ENCODE peak calls at places on chromosome 2, in eight cellular contexts. One of them, this sample, is unnamed. For H3K4me1 and H3K9me3, the result is how much of the 10 kb centered on the place peaks cover.

GRCh38 chr2:150135223-150135883 is 352.1 kb downstream of the RND3 start:
- DNase-seq in cardiac muscle cell: no peak
- DNase-seq in H9: no peak
- DNase-seq in left ventricle myocardium inferior: no peak
- DNase-seq in ovary: no peak
- DNase-seq in adipocyte: no peak
- DNase-seq in MM.1S: no peak
- DNase-seq in right atrium auricular region: no peak
- DNase-seq in this sample: no peak

GRCh38 chr2:15965564-15966019 is 25.2 kb downstream of the MYCN start:
- DNase-seq in cardiac muscle cell: no peak
- DNase-seq in adipocyte: no peak
- DNase-seq in H9: no peak
- DNase-seq in MM.1S: no peak
- DNase-seq in left ventricle myocardium inferior: no peak
- DNase-seq in ovary: no peak
- DNase-seq in right atrium auricular region: no peak
- DNase-seq in this sample: peak

GRCh38 chr2:74958277-74959105 is at the start of gene POLE4:
- DNase-seq in MM.1S: peak
- DNase-seq in left ventricle myocardium inferior: peak
- DNase-seq in H9: peak
- DNase-seq in ovary: peak
- DNase-seq in cardiac muscle cell: peak
- DNase-seq in adipocyte: peak
- DNase-seq in right atrium auricular region: peak
- DNase-seq in this sample: peak

GRCh38 chr2:52117299-52117698 is 1085.4 kb upstream of the NRXN1 start:
- DNase-seq in adipocyte: peak
- DNase-seq in right atrium auricular region: no peak
- DNase-seq in left ventricle myocardium inferior: no peak
- DNase-seq in ovary: no peak
- DNase-seq in cardiac muscle cell: peak
- DNase-seq in MM.1S: no peak
- DNase-seq in H9: no peak
- DNase-seq in this sample: no peak

GRCh38 chr2:240168041-240168440 is 27.6 kb upstream of the OTOS start:
- DNase-seq in left ventricle myocardium inferior: no peak
- DNase-seq in MM.1S: no peak
- DNase-seq in cardiac muscle cell: no peak
- DNase-seq in H9: no peak
- DNase-seq in right atrium auricular region: no peak
- DNase-seq in ovary: no peak
- DNase-seq in adipocyte: no peak
- DNase-seq in this sample: no peak

GRCh38 chr2:240199133-240199870 is 58.8 kb upstream of the OTOS start:
- DNase-seq in MM.1S: no peak
- DNase-seq in ovary: peak
- DNase-seq in left ventricle myocardium inferior: no peak
- DNase-seq in H9: peak
- DNase-seq in cardiac muscle cell: no peak
- DNase-seq in adipocyte: no peak
- DNase-seq in right atrium auricular region: no peak
- DNase-seq in this sample: no peak

GRCh38 chr2:68767031-68767961 is 32.7 kb downstream of the ARHGAP25 start:
- DNase-seq in MM.1S: peak
- DNase-seq in right atrium auricular region: no peak
- DNase-seq in ovary: no peak
- DNase-seq in cardiac muscle cell: no peak
- DNase-seq in adipocyte: no peak
- DNase-seq in H9: no peak
- DNase-seq in left ventricle myocardium inferior: no peak
- DNase-seq in this sample: peak

GRCh38 chr2:153179808-153180207 is 298.8 kb downstream of the RPRM start:
- DNase-seq in adipocyte: no peak
- DNase-seq in right atrium auricular region: no peak
- DNase-seq in cardiac muscle cell: no peak
- DNase-seq in ovary: no peak
- DNase-seq in H9: no peak
- DNase-seq in left ventricle myocardium inferior: no peak
- DNase-seq in MM.1S: no peak
- DNase-seq in this sample: no peak

GRCh38 chr2:58834404-58834803 is 593.3 kb upstream of the FANCL start:
- DNase-seq in H9: peak
- DNase-seq in left ventricle myocardium inferior: no peak
- DNase-seq in right atrium auricular region: no peak
- DNase-seq in adipocyte: peak
- DNase-seq in cardiac muscle cell: peak
- DNase-seq in MM.1S: peak
- DNase-seq in ovary: no peak
- DNase-seq in this sample: no peak

GRCh38 chr2:71453404-71454220 is at the start of gene DYSF:
- DNase-seq in ovary: no peak
- DNase-seq in H9: peak
- DNase-seq in right atrium auricular region: no peak
- DNase-seq in MM.1S: no peak
- DNase-seq in left ventricle myocardium inferior: peak
- DNase-seq in adipocyte: peak
- DNase-seq in cardiac muscle cell: peak
- DNase-seq in this sample: peak

DNA sequence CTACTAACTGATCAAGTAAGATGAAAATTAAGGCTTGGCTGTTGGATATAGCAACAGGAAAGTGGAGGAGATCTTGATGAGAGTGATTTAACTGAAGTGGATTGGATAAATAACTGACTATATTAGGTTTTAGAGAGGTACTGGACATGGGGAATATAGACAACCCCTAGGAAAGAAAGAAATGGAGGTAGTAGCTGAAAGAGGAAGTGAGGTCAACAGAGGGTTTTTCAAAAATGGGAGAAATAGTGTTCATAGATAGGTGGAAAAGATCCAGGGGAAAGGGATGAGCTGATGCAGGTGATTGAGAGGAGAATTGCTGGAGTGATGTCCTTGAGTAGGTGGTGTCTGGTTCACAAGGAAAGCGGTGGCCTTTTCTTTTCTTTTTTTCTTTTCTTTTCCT is 69.9 kb upstream of the PSME4 start:
- DNase-seq in left ventricle myocardium inferior: no peak
- DNase-seq in cardiac muscle cell: no peak
- DNase-seq in right atrium auricular region: no peak
- DNase-seq in adipocyte: no peak
- DNase-seq in MM.1S: no peak
- DNase-seq in ovary: no peak
- DNase-seq in H9: no peak
- DNase-seq in this sample: no peak
- H3K4me1 ChIP-seq in left ventricle myocardium inferior: under half
- H3K4me1 ChIP-seq in cardiac muscle cell: under half
- H3K4me1 ChIP-seq in right atrium auricular region: under half
- H3K4me1 ChIP-seq in adipocyte: under half
- H3K4me1 ChIP-seq in MM.1S: under half
- H3K4me1 ChIP-seq in ovary: under half
- H3K4me1 ChIP-seq in H9: under half
- H3K4me1 ChIP-seq in this sample: under half

GRCh38 chr2:79876430-79876829 is 363.6 kb downstream of the CTNNA2 start:
- DNase-seq in MM.1S: peak
- DNase-seq in left ventricle myocardium inferior: no peak
- DNase-seq in right atrium auricular region: no peak
- DNase-seq in ovary: no peak
- DNase-seq in H9: no peak
- DNase-seq in adipocyte: peak
- DNase-seq in cardiac muscle cell: no peak
- DNase-seq in this sample: no peak

GRCh38 chr2:79874015-79874414 is 361.2 kb downstream of the CTNNA2 start:
- DNase-seq in MM.1S: no peak
- DNase-seq in cardiac muscle cell: no peak
- DNase-seq in H9: no peak
- DNase-seq in left ventricle myocardium inferior: no peak
- DNase-seq in right atrium auricular region: no peak
- DNase-seq in ovary: no peak
- DNase-seq in adipocyte: no peak
- DNase-seq in this sample: no peak
- H3K9me3 ChIP-seq in MM.1S: under half
- H3K9me3 ChIP-seq in cardiac muscle cell: under half
- H3K9me3 ChIP-seq in H9: under half
- H3K9me3 ChIP-seq in left ventricle myocardium inferior: under half
- H3K9me3 ChIP-seq in right atrium auricular region: under half
- H3K9me3 ChIP-seq in ovary: under half
- H3K9me3 ChIP-seq in adipocyte: under half
- H3K9me3 ChIP-seq in this sample: under half

DNA sequence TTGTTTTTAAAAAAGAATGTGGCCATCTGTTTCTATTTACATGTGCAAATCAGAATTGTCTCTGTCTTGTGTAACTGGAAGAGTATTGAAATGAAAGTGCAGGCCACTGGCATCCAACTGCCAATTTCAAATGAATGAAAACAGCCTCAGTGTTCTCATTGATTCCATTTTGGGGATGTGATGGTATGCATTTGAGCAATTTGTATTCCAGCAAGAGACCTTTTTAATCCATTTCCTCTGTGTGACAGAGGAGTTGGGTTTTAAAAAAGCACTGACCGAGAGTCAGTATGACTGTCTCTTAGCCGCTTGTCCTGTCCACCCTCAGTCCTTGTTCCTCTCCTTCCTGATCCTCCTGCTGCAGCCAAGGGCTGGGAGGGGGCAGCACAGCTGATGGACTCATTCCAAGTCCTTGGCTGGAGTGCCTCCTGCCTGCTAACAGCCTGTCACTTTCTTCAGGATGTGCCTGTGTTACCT is 50.0 kb downstream of the ASAP2 start:
- DNase-seq in adipocyte: peak
- DNase-seq in MM.1S: no peak
- DNase-seq in ovary: no peak
- DNase-seq in right atrium auricular region: no peak
- DNase-seq in left ventricle myocardium inferior: no peak
- DNase-seq in H9: peak
- DNase-seq in cardiac muscle cell: no peak
- DNase-seq in this sample: no peak
- H3K4me1 ChIP-seq in adipocyte: half or more
- H3K4me1 ChIP-seq in MM.1S: under half
- H3K4me1 ChIP-seq in ovary: under half
- H3K4me1 ChIP-seq in right atrium auricular region: half or more
- H3K4me1 ChIP-seq in left ventricle myocardium inferior: half or more
- H3K4me1 ChIP-seq in H9: under half
- H3K4me1 ChIP-seq in cardiac muscle cell: under half
- H3K4me1 ChIP-seq in this sample: under half

DNA sequence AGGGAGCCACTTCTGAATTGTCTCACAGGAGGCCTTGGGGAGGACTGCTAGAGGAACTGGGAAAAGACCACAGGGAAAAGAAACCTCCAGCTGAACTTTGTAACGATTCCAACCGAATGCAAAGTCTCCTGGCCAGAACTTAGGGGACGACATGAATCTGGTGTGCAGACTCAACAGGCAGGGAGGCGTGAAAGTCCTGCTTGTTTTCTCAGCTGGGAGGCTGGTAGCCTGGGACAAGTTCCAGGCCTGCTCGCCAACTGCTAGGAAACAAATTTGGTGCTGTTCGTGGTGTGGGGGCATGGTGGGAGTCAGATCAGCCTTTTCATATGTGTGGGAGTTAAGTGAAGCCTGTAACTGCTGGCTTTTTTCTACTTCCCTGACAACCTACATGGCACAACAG is 644.6 kb upstream of the CNTNAP5 start:
- DNase-seq in H9: no peak
- DNase-seq in MM.1S: no peak
- DNase-seq in ovary: no peak
- DNase-seq in right atrium auricular region: no peak
- DNase-seq in cardiac muscle cell: peak
- DNase-seq in adipocyte: no peak
- DNase-seq in left ventricle myocardium inferior: no peak
- DNase-seq in this sample: no peak
- H3K9me3 ChIP-seq in H9: under half
- H3K9me3 ChIP-seq in MM.1S: under half
- H3K9me3 ChIP-seq in ovary: under half
- H3K9me3 ChIP-seq in right atrium auricular region: under half
- H3K9me3 ChIP-seq in cardiac muscle cell: under half
- H3K9me3 ChIP-seq in adipocyte: under half
- H3K9me3 ChIP-seq in left ventricle myocardium inferior: under half
- H3K9me3 ChIP-seq in this sample: under half

This sample was measured in CD4-positive, alpha-beta memory T cell.